ENCODE peak calls at places on chromosomes 13 and 19, in eight cellular contexts. One of them, this sample, is unnamed.

GRCh38 chr19:32637480-32637879 is 37.5 kb downstream of the ANKRD27 start:
- ATAC-seq in HCT116: no peak
- ATAC-seq in HepG2: no peak
- ATAC-seq in GM23338: no peak
- ATAC-seq in Panc1: no peak
- ATAC-seq in GM12878: no peak
- ATAC-seq in upper lobe of left lung: no peak
- ATAC-seq in K562: no peak
- ATAC-seq in this sample: no peak

GRCh38 chr19:13117176-13117771 is 734 bp upstream of the TRMT1 start:
- ATAC-seq in HCT116: no peak
- ATAC-seq in Panc1: peak
- ATAC-seq in GM12878: peak
- ATAC-seq in GM23338: no peak
- ATAC-seq in upper lobe of left lung: no peak
- ATAC-seq in K562: peak
- ATAC-seq in HepG2: peak
- ATAC-seq in this sample: no peak

GRCh38 chr13:72537400-72537780 is 190.0 kb downstream of the MZT1 start:
- ATAC-seq in upper lobe of left lung: no peak
- ATAC-seq in HepG2: peak
- ATAC-seq in Panc1: no peak
- ATAC-seq in K562: no peak
- ATAC-seq in GM12878: no peak
- ATAC-seq in GM23338: no peak
- ATAC-seq in HCT116: no peak
- ATAC-seq in this sample: no peak

GRCh38 chr19:56663931-56664500 is 7.5 kb downstream of the ZNF835 start:
- ATAC-seq in upper lobe of left lung: peak
- ATAC-seq in HepG2: no peak
- ATAC-seq in GM23338: no peak
- ATAC-seq in GM12878: no peak
- ATAC-seq in HCT116: no peak
- ATAC-seq in K562: no peak
- ATAC-seq in Panc1: no peak
- ATAC-seq in this sample: no peak

GRCh38 chr19:32566246-32566830 is 14.7 kb upstream of the PDCD5 start:
- ATAC-seq in Panc1: no peak
- ATAC-seq in HCT116: no peak
- ATAC-seq in upper lobe of left lung: no peak
- ATAC-seq in K562: no peak
- ATAC-seq in HepG2: no peak
- ATAC-seq in GM12878: no peak
- ATAC-seq in GM23338: no peak
- ATAC-seq in this sample: no peak

GRCh38 chr19:4649392-4650094 is 10.2 kb downstream of the TNFAIP8L1 start:
- ATAC-seq in HCT116: no peak
- ATAC-seq in Panc1: no peak
- ATAC-seq in upper lobe of left lung: no peak
- ATAC-seq in GM23338: no peak
- ATAC-seq in K562: no peak
- ATAC-seq in GM12878: no peak
- ATAC-seq in HepG2: no peak
- ATAC-seq in this sample: no peak

GRCh38 chr13:45582533-45583076 is 32.9 kb downstream of the ERICH6B start:
- ATAC-seq in GM12878: no peak
- ATAC-seq in K562: no peak
- ATAC-seq in HepG2: no peak
- ATAC-seq in HCT116: no peak
- ATAC-seq in GM23338: no peak
- ATAC-seq in Panc1: no peak
- ATAC-seq in upper lobe of left lung: no peak
- ATAC-seq in this sample: no peak

GRCh38 chr19:34994643-34995471 is 5.3 kb upstream of the GRAMD1A start:
- ATAC-seq in HepG2: peak
- ATAC-seq in upper lobe of left lung: peak
- ATAC-seq in GM12878: no peak
- ATAC-seq in HCT116: no peak
- ATAC-seq in GM23338: no peak
- ATAC-seq in K562: no peak
- ATAC-seq in Panc1: peak
- ATAC-seq in this sample: no peak

GRCh38 chr13:50365300-50365682 is 350.0 kb downstream of the KCNRG start:
- ATAC-seq in Panc1: peak
- ATAC-seq in upper lobe of left lung: peak
- ATAC-seq in HCT116: no peak
- ATAC-seq in GM12878: no peak
- ATAC-seq in HepG2: peak
- ATAC-seq in K562: no peak
- ATAC-seq in GM23338: no peak
- ATAC-seq in this sample: no peak

GRCh38 chr13:22618002-22618401 is 562.8 kb upstream of the SGCG start:
- ATAC-seq in upper lobe of left lung: no peak
- ATAC-seq in GM23338: no peak
- ATAC-seq in Panc1: no peak
- ATAC-seq in HCT116: no peak
- ATAC-seq in GM12878: no peak
- ATAC-seq in K562: no peak
- ATAC-seq in HepG2: no peak
- ATAC-seq in this sample: no peak

GRCh38 chr19:11209892-11210655 is 12.7 kb upstream of the KANK2 start:
- ATAC-seq in HepG2: no peak
- ATAC-seq in GM12878: no peak
- ATAC-seq in K562: no peak
- ATAC-seq in HCT116: no peak
- ATAC-seq in Panc1: no peak
- ATAC-seq in upper lobe of left lung: no peak
- ATAC-seq in GM23338: no peak
- ATAC-seq in this sample: no peak

GRCh38 chr19:15683411-15683810 is 10.5 kb downstream of the CYP4F12 start:
- ATAC-seq in HCT116: no peak
- ATAC-seq in GM12878: no peak
- ATAC-seq in upper lobe of left lung: no peak
- ATAC-seq in K562: no peak
- ATAC-seq in Panc1: no peak
- ATAC-seq in GM23338: no peak
- ATAC-seq in HepG2: no peak
- ATAC-seq in this sample: no peak

GRCh38 chr19:56132316-56132822 is 8.7 kb upstream of the ZNF444 start:
- ATAC-seq in upper lobe of left lung: peak
- ATAC-seq in HCT116: no peak
- ATAC-seq in GM23338: no peak
- ATAC-seq in HepG2: peak
- ATAC-seq in K562: no peak
- ATAC-seq in Panc1: no peak
- ATAC-seq in GM12878: no peak
- ATAC-seq in this sample: peak

GRCh38 chr13:65929436-65929835 is 1300.7 kb downstream of the PCDH9 start:
- ATAC-seq in GM12878: no peak
- ATAC-seq in upper lobe of left lung: no peak
- ATAC-seq in HCT116: no peak
- ATAC-seq in K562: no peak
- ATAC-seq in HepG2: no peak
- ATAC-seq in GM23338: no peak
- ATAC-seq in Panc1: no peak
- ATAC-seq in this sample: no peak

GRCh38 chr19:42191855-42192254 is 25.6 kb downstream of the DEDD2 start:
- ATAC-seq in GM23338: no peak
- ATAC-seq in K562: no peak
- ATAC-seq in upper lobe of left lung: peak
- ATAC-seq in GM12878: no peak
- ATAC-seq in Panc1: no peak
- ATAC-seq in HCT116: peak
- ATAC-seq in HepG2: no peak
- ATAC-seq in this sample: no peak

GRCh38 chr19:23823952-23824389 is 65.3 kb upstream of the ZNF681 start:
- ATAC-seq in Panc1: no peak
- ATAC-seq in HCT116: no peak
- ATAC-seq in K562: peak
- ATAC-seq in HepG2: no peak
- ATAC-seq in GM12878: no peak
- ATAC-seq in GM23338: peak
- ATAC-seq in upper lobe of left lung: no peak
- ATAC-seq in this sample: no peak

GRCh38 chr13:80669112-80669511 is 328.2 kb upstream of the SPRY2 start:
- ATAC-seq in GM12878: peak
- ATAC-seq in upper lobe of left lung: no peak
- ATAC-seq in HCT116: no peak
- ATAC-seq in GM23338: no peak
- ATAC-seq in K562: no peak
- ATAC-seq in HepG2: no peak
- ATAC-seq in Panc1: no peak
- ATAC-seq in this sample: no peak

GRCh38 chr19:35790981-35791813 is 15.8 kb downstream of the ARHGAP33 start:
- ATAC-seq in upper lobe of left lung: no peak
- ATAC-seq in HCT116: peak
- ATAC-seq in K562: peak
- ATAC-seq in HepG2: peak
- ATAC-seq in Panc1: peak
- ATAC-seq in GM23338: peak
- ATAC-seq in GM12878: peak
- ATAC-seq in this sample: no peak

GRCh38 chr13:65309906-65310305 is 1920.2 kb downstream of the PCDH9 start:
- ATAC-seq in Panc1: no peak
- ATAC-seq in HCT116: no peak
- ATAC-seq in K562: no peak
- ATAC-seq in GM23338: no peak
- ATAC-seq in GM12878: no peak
- ATAC-seq in HepG2: no peak
- ATAC-seq in upper lobe of left lung: peak
- ATAC-seq in this sample: no peak

GRCh38 chr13:98563071-98563470 is 13.8 kb downstream of the STK24 start:
- ATAC-seq in K562: no peak
- ATAC-seq in Panc1: no peak
- ATAC-seq in GM23338: no peak
- ATAC-seq in upper lobe of left lung: no peak
- ATAC-seq in GM12878: peak
- ATAC-seq in HCT116: no peak
- ATAC-seq in HepG2: no peak
- ATAC-seq in this sample: no peak

GRCh38 chr13:104571161-104571889 is 1505.1 kb upstream of the SLC10A2 start:
- ATAC-seq in HepG2: peak
- ATAC-seq in upper lobe of left lung: peak
- ATAC-seq in HCT116: peak
- ATAC-seq in GM12878: peak
- ATAC-seq in GM23338: peak
- ATAC-seq in K562: no peak
- ATAC-seq in Panc1: peak
- ATAC-seq in this sample: peak

DNA sequence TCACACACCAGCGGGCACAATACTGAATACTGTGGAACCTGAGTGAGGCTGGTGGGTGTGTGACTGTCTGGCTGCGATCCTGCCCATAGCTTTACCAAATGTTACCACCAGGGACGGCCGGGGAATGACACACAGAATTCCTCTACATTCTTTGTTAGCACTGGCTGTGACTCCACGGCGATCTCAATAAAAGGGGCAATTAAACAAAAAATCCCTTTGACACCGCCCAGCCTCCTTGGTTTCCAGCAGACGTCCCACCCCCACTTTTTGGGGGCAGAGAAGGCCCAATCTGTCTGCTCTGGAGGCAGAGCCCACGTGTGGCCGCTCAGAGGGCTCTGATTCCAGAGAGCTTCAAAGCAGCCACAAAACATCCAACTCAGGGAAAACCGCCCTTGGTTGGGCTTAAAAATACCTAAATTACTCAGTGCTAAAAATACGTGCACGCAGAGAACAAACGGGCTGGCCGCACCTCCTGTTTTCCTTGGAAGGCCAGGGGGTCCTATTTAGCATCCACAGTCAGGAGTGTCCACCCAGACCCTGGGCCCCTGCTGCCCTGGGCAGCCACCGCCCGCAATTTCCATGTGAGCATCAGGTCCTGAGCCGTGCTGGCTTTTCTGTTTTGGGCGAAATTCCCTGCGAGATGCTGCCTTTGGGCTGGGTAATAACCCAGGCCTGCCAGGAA is 47.8 kb downstream of the GADD45B start:
- ATAC-seq in HepG2: peak
- ATAC-seq in Panc1: no peak
- ATAC-seq in GM12878: no peak
- ATAC-seq in upper lobe of left lung: no peak
- ATAC-seq in K562: no peak
- ATAC-seq in GM23338: peak
- ATAC-seq in HCT116: peak
- ATAC-seq in this sample: peak
- TF ChIP-seq CTCF in HepG2: no peak
- TF ChIP-seq CTCF in Panc1: no peak
- TF ChIP-seq CTCF in GM12878: no peak
- TF ChIP-seq CTCF in upper lobe of left lung: no peak
- TF ChIP-seq CTCF in K562: no peak
- TF ChIP-seq CTCF in GM23338: peak
- TF ChIP-seq CTCF in HCT116: no peak
- TF ChIP-seq CTCF in this sample: no peak

DNA sequence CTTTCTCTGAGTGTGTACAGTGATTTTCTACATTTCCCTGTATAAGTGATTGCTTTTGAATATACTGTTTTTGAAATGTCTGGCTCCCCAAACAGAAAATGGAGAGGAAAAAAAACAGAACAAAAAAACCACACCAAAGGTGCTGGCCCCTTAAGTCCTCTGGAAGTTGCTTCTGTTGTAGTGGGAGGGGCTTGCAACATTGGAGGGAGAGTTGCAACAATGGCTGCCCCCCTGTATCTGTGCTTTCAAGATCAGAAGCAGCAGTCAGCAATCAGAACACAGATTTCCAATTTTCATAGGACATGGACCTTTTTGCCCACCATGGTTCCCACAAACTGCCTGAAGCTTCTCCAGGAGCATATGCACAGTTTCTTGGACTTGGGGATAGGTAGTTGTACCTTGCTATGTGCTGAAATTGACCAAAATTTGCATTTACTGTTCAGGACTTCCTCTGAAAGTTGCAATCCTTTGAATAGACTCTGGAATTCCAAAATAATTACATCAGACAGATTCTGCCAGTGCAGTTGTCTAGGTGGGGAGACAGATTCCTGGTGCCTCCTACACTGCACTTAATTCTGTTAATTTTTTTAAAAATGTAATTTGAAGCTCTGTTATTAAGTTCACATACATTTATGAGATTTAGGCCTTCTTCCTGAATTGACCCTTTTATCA is 13.8 kb downstream of the BIVM start:
- ATAC-seq in Panc1: no peak
- ATAC-seq in GM12878: peak
- ATAC-seq in GM23338: no peak
- ATAC-seq in upper lobe of left lung: no peak
- ATAC-seq in K562: peak
- ATAC-seq in HepG2: no peak
- ATAC-seq in HCT116: no peak
- ATAC-seq in this sample: no peak
- H3K4me3 ChIP-seq in Panc1: no peak
- H3K4me3 ChIP-seq in GM12878: no peak
- H3K4me3 ChIP-seq in GM23338: no peak
- H3K4me3 ChIP-seq in upper lobe of left lung: no peak
- H3K4me3 ChIP-seq in K562: no peak
- H3K4me3 ChIP-seq in HepG2: no peak
- H3K4me3 ChIP-seq in HCT116: no peak
- H3K4me3 ChIP-seq in this sample: no peak

GRCh38 chr19:49114630-49115363 is 627 bp downstream of the LIN7B start:
- ATAC-seq in GM23338: peak
- ATAC-seq in Panc1: no peak
- ATAC-seq in GM12878: no peak
- ATAC-seq in HCT116: no peak
- ATAC-seq in HepG2: peak
- ATAC-seq in K562: peak
- ATAC-seq in upper lobe of left lung: no peak
- ATAC-seq in this sample: no peak
- TF ChIP-seq POLR2AphosphoS5 in GM23338: peak
- TF ChIP-seq POLR2AphosphoS5 in Panc1: no peak
- TF ChIP-seq POLR2AphosphoS5 in GM12878: no peak
- TF ChIP-seq POLR2AphosphoS5 in HCT116: no peak
- TF ChIP-seq POLR2AphosphoS5 in HepG2: peak
- TF ChIP-seq POLR2AphosphoS5 in K562: no peak
- TF ChIP-seq POLR2AphosphoS5 in upper lobe of left lung: peak
- TF ChIP-seq POLR2AphosphoS5 in this sample: no peak

GRCh38 chr13:33799950-33800592 is 17.9 kb upstream of the RFC3 start:
- ATAC-seq in GM23338: peak
- ATAC-seq in HCT116: peak
- ATAC-seq in upper lobe of left lung: no peak
- ATAC-seq in GM12878: peak
- ATAC-seq in Panc1: no peak
- ATAC-seq in HepG2: peak
- ATAC-seq in K562: peak
- ATAC-seq in this sample: no peak
- TF ChIP-seq CTCF in GM23338: peak
- TF ChIP-seq CTCF in HCT116: peak
- TF ChIP-seq CTCF in upper lobe of left lung: no peak
- TF ChIP-seq CTCF in GM12878: peak
- TF ChIP-seq CTCF in Panc1: peak
- TF ChIP-seq CTCF in HepG2: peak
- TF ChIP-seq CTCF in K562: peak
- TF ChIP-seq CTCF in this sample: peak